ENCODE peak calls at places on chromosome 7, in six cellular contexts. I is astrocyte of the hippocampus; F is fibroblast of pulmonary artery; K is stimulated activated CD8-positive, alpha-beta memory T cell treated with anti-CD3 and anti-CD28 coated beads, Interleukin-4, amount 100 ng/mL, for 48 hours; G is AG04450; Y is brain microvascular endothelial cell. N is an unnamed sample.

GRCh38 chr7:140010194-140010895 is 52.4 kb downstream of the PARP12 start:
- DNase-seq in G (no peak), Y (no peak), K (no peak), F (no peak), I (no peak), N (no peak)

GRCh38 chr7:3333861-3334260 is 32.8 kb downstream of the SDK1 start:
- DNase-seq in G (no peak), I (peak), F (no peak), Y (no peak), K (no peak), N (no peak)

GRCh38 chr7:114026486-114027089 is 107.8 kb upstream of the PPP1R3A start:
- DNase-seq in G (peak), K (no peak), Y (peak), I (peak), F (peak), N (no peak)

GRCh38 chr7:100901921-100902332 is 6.2 kb upstream of the ACHE start:
- DNase-seq in G (no peak), K (no peak), Y (no peak), I (no peak), F (no peak), N (no peak)

GRCh38 chr7:151927540-151927939 is 28.7 kb upstream of the GALNTL5 start:
- DNase-seq in I (no peak), K (no peak), Y (no peak), G (no peak), F (no peak), N (no peak)

GRCh38 chr7:417973-418601 is 101.6 kb downstream of the PDGFA start:
- DNase-seq in F (no peak), G (no peak), Y (no peak), I (no peak), K (no peak), N (no peak)

GRCh38 chr7:19060870-19061269 is 56.6 kb downstream of the TWIST1 start:
- DNase-seq in K (no peak), I (no peak), Y (no peak), G (no peak), F (peak), N (no peak)

GRCh38 chr7:1675673-1676549 is 5.8 kb downstream of the ELFN1 start:
- DNase-seq in K (no peak), F (no peak), Y (no peak), I (no peak), G (no peak), N (no peak)

GRCh38 chr7:132836746-132837145 is 245.1 kb downstream of the CHCHD3 start:
- DNase-seq in F (peak), Y (peak), G (no peak), I (no peak), K (no peak), N (no peak)

GRCh38 chr7:128879939-128880746 is 17.5 kb downstream of the ATP6V1F start:
- DNase-seq in G (no peak), K (peak), F (peak), Y (peak), I (peak), N (peak)

GRCh38 chr7:44565795-44566559 is 7.7 kb downstream of the DDX56 start:
- DNase-seq in F (no peak), Y (no peak), I (no peak), G (no peak), K (no peak), N (no peak)

GRCh38 chr7:1854521-1855395 is 184.7 kb downstream of the ELFN1 start:
- DNase-seq in I (no peak), G (no peak), Y (no peak), F (no peak), K (no peak), N (peak)

GRCh38 chr7:16660702-16661464 is 14.9 kb downstream of the BZW2 start:
- DNase-seq in K (no peak), I (peak), G (peak), F (peak), Y (no peak), N (no peak)

GRCh38 chr7:714251-714671 is 12.2 kb upstream of the DNAAF5 start:
- DNase-seq in G (no peak), I (no peak), F (no peak), K (no peak), Y (no peak), N (no peak)

N was measured in stimulated activated naive CD8-positive, alpha-beta T cell treated with anti-CD3 and anti-CD28 coated beads, Interleukin-15, Interleukin-2, amounts not matched to agents 100 U/mL and 50 U/mL, for 24 hours.